ENCODE peak calls at places on chromosomes 6 and 20, in six cellular contexts. E, B, F, Z, N and Q are unnamed samples.

GRCh38 chr20:43198607-43199006 is 8.9 kb upstream of the PTPRT start:
- DNase-seq in F (no peak), N (no peak), Z (no peak), E (no peak), B (no peak), Q (no peak)

GRCh38 chr6:12962995-12963394 is 246.4 kb downstream of the PHACTR1 start:
- DNase-seq in N (no peak), E (no peak), Z (peak), F (no peak), B (no peak), Q (no peak)

GRCh38 chr6:119076173-119076965 is 2.1 kb downstream of the FAM184A start:
- DNase-seq in N (no peak), F (no peak), E (no peak), B (no peak), Z (no peak), Q (peak)

GRCh38 chr6:30259140-30260035 is 46.2 kb upstream of the TRIM26 start:
- DNase-seq in B (peak), E (peak), F (peak), N (peak), Z (peak), Q (no peak)

GRCh38 chr6:21265264-21266044 is 328.1 kb upstream of the SOX4 start:
- DNase-seq in B (no peak), N (no peak), Z (peak), F (no peak), E (no peak), Q (no peak)

GRCh38 chr6:7390218-7390878 is 740 bp downstream of the RIOK1 start:
- DNase-seq in F (no peak), Z (no peak), N (no peak), E (no peak), B (no peak), Q (no peak)

GRCh38 chr20:54267510-54268003 is 59.7 kb downstream of the PFDN4 start:
- DNase-seq in F (no peak), N (no peak), Z (peak), E (no peak), B (peak), Q (no peak)

GRCh38 chr20:34022154-34022842 is 28.6 kb downstream of the RALY start:
- DNase-seq in B (peak), F (no peak), N (peak), E (no peak), Z (no peak), Q (no peak)

GRCh38 chr20:13220194-13220856 is 749 bp upstream of the ISM1 start:
- DNase-seq in N (peak), Z (peak), B (peak), E (no peak), F (no peak), Q (peak)

GRCh38 chr20:10939297-10939949 is 265.6 kb upstream of the JAG1 start:
- DNase-seq in N (no peak), E (no peak), Z (peak), B (peak), F (no peak), Q (no peak)

GRCh38 chr6:148365037-148365436 is 22.4 kb downstream of the SASH1 start:
- DNase-seq in F (no peak), E (no peak), Z (no peak), N (no peak), B (no peak), Q (no peak)

GRCh38 chr20:20780127-20780822 is 67.8 kb upstream of the RALGAPA2 start:
- DNase-seq in E (no peak), F (no peak), B (peak), N (peak), Z (peak), Q (peak)

GRCh38 chr6:30687659-30688431 is 1.4 kb upstream of the PPP1R18 start:
- DNase-seq in F (peak), Z (no peak), N (no peak), B (no peak), E (no peak), Q (no peak)

GRCh38 chr6:134347141-134347540 is 29.2 kb upstream of the SGK1 start:
- DNase-seq in Z (no peak), E (no peak), N (no peak), B (no peak), F (no peak), Q (no peak)

GRCh38 chr20:36666181-36666740 is 20.3 kb upstream of the SLA2 start:
- DNase-seq in N (no peak), Z (no peak), F (peak), E (no peak), B (no peak), Q (no peak)

GRCh38 chr6:106631356-106631755 is 2.0 kb downstream of the QRSL1 start:
- DNase-seq in B (no peak), Z (peak), N (no peak), E (no peak), F (no peak), Q (no peak)

GRCh38 chr6:82589509-82590206 is 226.0 kb downstream of the TPBG start:
- DNase-seq in B (peak), F (peak), Z (peak), E (no peak), N (no peak), Q (peak)

GRCh38 chr6:136962661-136963060 is 40.6 kb downstream of the SLC35D3 start:
- DNase-seq in Z (no peak), B (peak), N (no peak), E (no peak), F (peak), Q (peak)

GRCh38 chr20:4051413-4052138 is 36.2 kb upstream of the RNF24 start:
- DNase-seq in E (no peak), F (no peak), N (no peak), Z (no peak), B (no peak), Q (no peak)